ENCODE peak calls at places on chromosome 5, in five cellular contexts. K is cardiac muscle cell, T is mucosa of descending colon, J is NCI-H345, H is fibroblast of gingiva. P is an unnamed sample.
A peak's percentile ranks its signal among the peaks of the same experiment; 100 is the strongest.

GRCh38 chr5:77957-78804 is 13.8 kb upstream of the PLEKHG4B start:
- DNase-seq in H (no peak), T (no peak), J (peak; percentile 45), K (peak; percentile 66), P (no peak)

GRCh38 chr5:119752921-119753886 is 123.8 kb downstream of the FAM170A start:
- DNase-seq in J (no peak), H (no peak), T (no peak), K (no peak), P (no peak)

GRCh38 chr5:173864126-173865075 is 23.7 kb upstream of the CPEB4 start:
- DNase-seq in K (no peak), J (no peak), H (no peak), T (peak; percentile 74), P (no peak)

GRCh38 chr5:92017786-92018185 is 634.7 kb upstream of the ARRDC3 start:
- DNase-seq in J (no peak), K (no peak), T (no peak), H (peak; percentile 28), P (no peak)

GRCh38 chr5:168227973-168228615 is 63.4 kb upstream of the WWC1 start:
- DNase-seq in H (no peak), J (no peak), T (no peak), K (no peak), P (no peak)

GRCh38 chr5:72509401-72509800 is 2.2 kb upstream of the ZNF366 start:
- DNase-seq in H (no peak), T (no peak), K (no peak), J (no peak), P (no peak)

GRCh38 chr5:89450149-89450538 is 567.2 kb upstream of the MEF2C start:
- DNase-seq in T (no peak), K (no peak), H (no peak), J (no peak), P (no peak)

GRCh38 chr5:14400085-14400484 is 181.5 kb upstream of the OTULINL start:
- DNase-seq in H (peak; percentile 37), J (no peak), K (no peak), T (no peak), P (no peak)

GRCh38 chr5:162591724-162592123 is 524.2 kb downstream of the GABRG2 start:
- DNase-seq in H (no peak), T (no peak), K (no peak), J (no peak), P (no peak)

GRCh38 chr5:10863763-10864383 is 102.8 kb upstream of the DAP start:
- DNase-seq in H (peak; percentile 7), K (peak; percentile 44), J (peak; percentile 11), T (peak; percentile 45), P (peak; percentile 63)

GRCh38 chr5:136080483-136081180 is 51.8 kb downstream of the TGFBI start:
- DNase-seq in J (no peak), K (peak; percentile 86), H (peak; percentile 93), T (peak; percentile 89), P (peak; percentile 36)

GRCh38 chr5:73630760-73631159 is 4.8 kb downstream of the ARHGEF28 start:
- DNase-seq in K (no peak), H (no peak), T (no peak), J (no peak), P (no peak)

GRCh38 chr5:5009240-5009639 is 130.9 kb upstream of the ADAMTS16 start:
- DNase-seq in K (no peak), H (no peak), J (no peak), T (no peak), P (no peak)

GRCh38 chr5:78577992-78578391 is 70.6 kb downstream of the LHFPL2 start:
- DNase-seq in K (no peak), J (no peak), H (no peak), T (no peak), P (no peak)

GRCh38 chr5:172550096-172550765 is 90.8 kb upstream of the NEURL1B start:
- DNase-seq in K (no peak), H (no peak), T (no peak), J (no peak), P (no peak)

GRCh38 chr5:55714339-55714738 is 2.2 kb upstream of the SLC38A9 start:
- DNase-seq in K (no peak), J (no peak), H (no peak), T (peak; percentile 48), P (no peak)

GRCh38 chr5:42579320-42579719 is 156.1 kb downstream of the GHR start:
- DNase-seq in K (no peak), J (no peak), T (no peak), H (peak; percentile 36), P (no peak)

GRCh38 chr5:40677456-40677855 is 2.3 kb upstream of the PTGER4 start:
- DNase-seq in H (peak; percentile 41), T (no peak), J (no peak), K (no peak), P (no peak)

GRCh38 chr5:50962934-50963646 is 296.7 kb downstream of the PARP8 start:
- DNase-seq in T (peak; percentile 78), K (peak; percentile 82), H (peak; percentile 32), J (peak; percentile 92), P (peak; percentile 83)

P was measured in nephron progenitor cell.